ENCODE peak calls at places on chromosomes 3 and 15, in nine cellular contexts. J, P, V, X, B, G, D, K and Q are unnamed samples.

GRCh38 chr3:21294768-21295167 is 456.2 kb downstream of the ZNF385D start:
- DNase-seq in J (no peak), P (peak; percentile 44), V (peak; percentile 18), X (no peak), B (no peak), G (no peak), D (no peak), K (peak; percentile 56), Q (no peak)

GRCh38 chr3:183576487-183577107 is 21.1 kb upstream of the KLHL6 start:
- DNase-seq in J (no peak), P (peak; percentile 54), V (peak; percentile 63), X (no peak), B (no peak), G (no peak), D (no peak), K (no peak), Q (no peak)

GRCh38 chr15:58501636-58502178 is 69.9 kb downstream of the LIPC start:
- DNase-seq in J (no peak), P (no peak), V (no peak), X (no peak), B (no peak), G (no peak), D (no peak), K (no peak), Q (no peak)

GRCh38 chr3:188037965-188038581 is 115.9 kb upstream of the LPP start:
- DNase-seq in J (no peak), P (no peak), V (no peak), X (no peak), B (no peak), G (no peak), D (no peak), K (no peak), Q (peak; percentile 38)

GRCh38 chr3:47578119-47578630 is 490 bp downstream of the CSPG5 start:
- DNase-seq in J (no peak), P (no peak), V (no peak), X (peak; percentile 42), B (peak; percentile 23), G (peak; percentile 80), D (no peak), K (no peak), Q (no peak)

GRCh38 chr3:23405081-23405480 is 202.0 kb downstream of the UBE2E2 start:
- DNase-seq in J (peak; percentile 19), P (no peak), V (no peak), X (no peak), B (no peak), G (no peak), D (no peak), K (no peak), Q (no peak)

GRCh38 chr3:194042947-194043346 is 93.0 kb upstream of the HES1 start:
- DNase-seq in J (no peak), P (peak; percentile 57), V (peak; percentile 36), X (no peak), B (no peak), G (no peak), D (no peak), K (peak; percentile 48), Q (no peak)

GRCh38 chr3:73575519-73575918 is 49.2 kb downstream of the PDZRN3 start:
- DNase-seq in J (no peak), P (no peak), V (no peak), X (no peak), B (no peak), G (no peak), D (no peak), K (no peak), Q (no peak)

GRCh38 chr3:72818092-72818721 is 30.0 kb downstream of the SHQ1 start:
- DNase-seq in J (no peak), P (peak; percentile 63), V (peak; percentile 69), X (no peak), B (peak; percentile 7), G (no peak), D (no peak), K (peak; percentile 22), Q (peak; percentile 37)

GRCh38 chr3:188956839-188957489 is 214.8 kb upstream of the TPRG1 start:
- DNase-seq in J (no peak), P (peak; percentile 83), V (peak; percentile 87), X (no peak), B (peak; percentile 60), G (no peak), D (peak; percentile 5), K (peak; percentile 54), Q (peak; percentile 71)

GRCh38 chr15:52786436-52787122 is 3.6 kb downstream of the ONECUT1 start:
- DNase-seq in J (no peak), P (no peak), V (no peak), X (peak; percentile 54), B (no peak), G (no peak), D (no peak), K (no peak), Q (no peak)

GRCh38 chr3:53822331-53822741 is 23.9 kb downstream of the CHDH start:
- DNase-seq in J (no peak), P (no peak), V (no peak), X (no peak), B (no peak), G (peak; percentile 54), D (no peak), K (no peak), Q (no peak)

GRCh38 chr3:44363591-44363990 is 25.0 kb downstream of the TCAIM start:
- DNase-seq in J (no peak), P (no peak), V (no peak), X (no peak), B (no peak), G (no peak), D (no peak), K (no peak), Q (no peak)

GRCh38 chr3:193507566-193507965 is 47.1 kb downstream of the ATP13A4 start:
- DNase-seq in J (no peak), P (no peak), V (no peak), X (no peak), B (no peak), G (no peak), D (no peak), K (no peak), Q (no peak)

GRCh38 chr3:153052096-153052460 is 109.9 kb upstream of the RAP2B start:
- DNase-seq in J (peak; percentile 34), P (peak; percentile 90), V (peak; percentile 92), X (no peak), B (peak; percentile 87), G (no peak), D (no peak), K (peak; percentile 92), Q (peak; percentile 90)

GRCh38 chr3:180980612-180981011 is 8.9 kb downstream of the DNAJC19 start:
- DNase-seq in J (no peak), P (peak; percentile 18), V (peak; percentile 62), X (no peak), B (no peak), G (no peak), D (no peak), K (peak; percentile 26), Q (no peak)

GRCh38 chr3:104347281-104347680 is 1019.4 kb upstream of the ALCAM start:
- DNase-seq in J (no peak), P (peak; percentile 17), V (peak; percentile 10), X (no peak), B (no peak), G (no peak), D (no peak), K (no peak), Q (no peak)

GRCh38 chr15:80619677-80620076 is 75.4 kb upstream of the ABHD17C start:
- DNase-seq in J (peak; percentile 1), P (peak; percentile 56), V (peak; percentile 73), X (no peak), B (no peak), G (no peak), D (no peak), K (peak; percentile 28), Q (no peak)

GRCh38 chr3:69649120-69649519 is 90.1 kb upstream of the MITF start:
- DNase-seq in J (no peak), P (peak; percentile 68), V (peak; percentile 36), X (no peak), B (no peak), G (no peak), D (no peak), K (no peak), Q (peak; percentile 62)

GRCh38 chr15:87959080-87959479 is 297.5 kb downstream of the NTRK3 start:
- DNase-seq in J (no peak), P (no peak), V (no peak), X (no peak), B (no peak), G (no peak), D (no peak), K (no peak), Q (no peak)
- TF ChIP-seq CTCF in J (no peak), P (no peak), V (peak; percentile 12), X (no peak), B (no peak), G (no peak), D (no peak), K (peak; percentile 30), Q (no peak)

GRCh38 chr15:62142736-62143135 is 22.3 kb downstream of the C2CD4B start:
- DNase-seq in J (no peak), P (peak; percentile 46), V (no peak), X (no peak), B (no peak), G (no peak), D (no peak), K (no peak), Q (peak; percentile 39)
- TF ChIP-seq CTCF in J (peak; percentile 10), P (peak; percentile 32), V (no peak), X (no peak), B (peak; percentile 36), G (no peak), D (no peak), K (peak; percentile 36), Q (no peak)

DNA sequence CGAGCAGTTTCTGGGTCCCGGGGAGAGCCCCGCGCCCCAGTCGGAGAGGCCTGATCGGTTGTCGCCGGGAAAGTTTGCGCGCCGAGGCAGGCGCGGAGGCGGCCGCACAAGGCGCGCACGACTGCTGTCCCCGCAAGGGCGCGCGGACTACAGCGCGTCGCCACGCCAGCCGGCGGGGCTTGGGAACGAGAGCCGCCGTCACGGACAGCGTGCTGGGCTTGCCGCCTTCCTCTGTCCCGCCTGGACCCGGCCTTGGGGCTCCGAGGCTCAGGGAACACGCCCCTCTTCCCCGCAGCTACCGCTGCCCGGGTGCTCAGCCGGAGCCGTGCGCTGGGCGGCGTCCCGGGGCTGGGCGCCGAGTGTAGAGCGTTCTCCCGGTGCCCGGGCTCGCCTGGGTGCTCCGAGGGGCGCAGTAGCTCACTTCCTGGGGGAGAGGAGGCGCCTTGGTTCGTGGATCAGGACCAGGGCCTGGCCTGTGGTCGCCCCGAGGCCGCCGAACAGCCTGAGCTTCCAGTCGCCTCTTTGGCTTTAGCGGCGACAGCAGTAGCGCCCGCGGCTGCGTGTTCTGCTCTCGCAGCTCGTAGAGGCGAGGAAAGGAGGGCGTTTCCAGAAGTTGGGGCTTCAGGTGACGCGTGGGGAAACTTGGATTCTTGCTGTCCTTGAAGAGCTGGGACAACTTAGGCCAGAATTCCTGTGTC is 226.6 kb upstream of the C2CD4B start:
- DNase-seq in J (no peak), P (peak; percentile 46), V (peak; percentile 42), X (peak; percentile 52), B (peak; percentile 14), G (peak; percentile 79), D (no peak), K (peak; percentile 12), Q (peak; percentile 35)
- TF ChIP-seq CTCF in J (peak; percentile 66), P (peak; percentile 19), V (peak; percentile 35), X (no peak), B (no peak), G (no peak), D (no peak), K (peak; percentile 48), Q (peak; percentile 32)

DNA sequence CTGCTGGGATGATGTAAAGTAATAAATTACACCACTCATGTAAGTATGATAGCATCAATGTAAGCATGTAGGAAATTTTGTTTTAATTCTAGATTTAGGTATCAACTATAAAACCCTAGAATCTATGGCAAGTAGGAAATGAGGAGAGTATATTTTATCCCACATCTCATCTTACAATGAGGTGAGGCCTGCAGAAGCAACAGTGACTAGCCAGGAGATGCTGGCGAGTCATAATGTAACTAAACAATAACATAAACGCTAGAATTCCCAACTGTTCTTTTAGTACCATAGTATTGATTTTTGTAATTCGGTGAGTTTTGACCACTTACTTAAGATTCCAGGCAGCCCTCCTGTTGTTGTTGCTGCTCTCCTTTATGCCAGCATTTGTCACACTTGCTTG is 76.0 kb downstream of the TMEM108 start:
- DNase-seq in J (no peak), P (no peak), V (no peak), X (no peak), B (no peak), G (no peak), D (no peak), K (no peak), Q (peak; percentile 6)
- TF ChIP-seq CTCF in J (no peak), P (no peak), V (no peak), X (no peak), B (no peak), G (no peak), D (no peak), K (no peak), Q (no peak)